ENCODE peak calls at places on chromosomes 16 and 17, in four cellular contexts. S is left cardiac atrium, C is RPMI7951, R is T follicular helper cell. J is an unnamed sample.

GRCh38 chr16:3645504-3646347 is 8.8 kb upstream of the DNASE1 start:
- DNase-seq in S (no peak), C (no peak), R (no peak), J (no peak)

GRCh38 chr16:9469512-9469911 is 378.1 kb downstream of the HAPSTR1 start:
- DNase-seq in S (no peak), C (peak), R (no peak), J (no peak)

GRCh38 chr16:47058295-47059086 is 85.0 kb upstream of the DNAJA2 start:
- DNase-seq in S (peak), C (peak), R (no peak), J (no peak)

GRCh38 chr17:40598021-40598927 is 33.0 kb upstream of the CCR7 start:
- DNase-seq in S (no peak), C (no peak), R (peak), J (no peak)

GRCh38 chr16:31135535-31136286 is at the start of gene PRSS8:
- DNase-seq in S (no peak), C (no peak), R (no peak), J (no peak)

GRCh38 chr16:55661842-55662479 is 6.2 kb downstream of the SLC6A2 start:
- DNase-seq in S (no peak), C (peak), R (no peak), J (no peak)

GRCh38 chr17:63534078-63534570 is 11.0 kb downstream of the KCNH6 start:
- DNase-seq in S (no peak), C (no peak), R (no peak), J (no peak)

GRCh38 chr17:35149941-35150340 is 2.3 kb downstream of the UNC45B start:
- DNase-seq in S (no peak), C (no peak), R (no peak), J (no peak)

GRCh38 chr16:316741-317464 is 33.9 kb downstream of the PDIA2 start:
- DNase-seq in S (no peak), C (no peak), R (no peak), J (no peak)

GRCh38 chr17:32518856-32519768 is 32.3 kb downstream of the CDK5R1 start:
- DNase-seq in S (peak), C (peak), R (peak), J (no peak)

GRCh38 chr16:81388357-81388756 is 56.3 kb upstream of the CMIP start:
- DNase-seq in S (no peak), C (no peak), R (no peak), J (no peak)

GRCh38 chr16:72198021-72198420 is 26.1 kb upstream of the PMFBP1 start:
- DNase-seq in S (peak), C (peak), R (no peak), J (no peak)

GRCh38 chr16:22397459-22397858 is 23.0 kb upstream of the CDR2 start:
- DNase-seq in S (no peak), C (peak), R (no peak), J (no peak)

GRCh38 chr17:78528541-78528940 is 48.7 kb downstream of the DNAH17 start:
- DNase-seq in S (no peak), C (no peak), R (no peak), J (no peak)

GRCh38 chr17:17386143-17386800 is 83.1 kb downstream of the NT5M start:
- DNase-seq in S (no peak), C (no peak), R (no peak), J (no peak)

GRCh38 chr17:35920229-35920628 is 10.3 kb downstream of the RDM1 start:
- DNase-seq in S (no peak), C (no peak), R (no peak), J (no peak)

GRCh38 chr16:31084584-31085298 is 4.0 kb downstream of the PRSS53 start:
- DNase-seq in S (peak), C (no peak), R (no peak), J (no peak)

GRCh38 chr16:85824161-85825135 is 25.0 kb downstream of the COX4I1 start:
- DNase-seq in S (no peak), C (no peak), R (no peak), J (no peak)

GRCh38 chr16:89076159-89076558 is 17.5 kb upstream of the ACSF3 start:
- DNase-seq in S (no peak), C (no peak), R (no peak), J (no peak)

GRCh38 chr17:6539871-6540270 is 16.5 kb downstream of the PITPNM3 start:
- DNase-seq in S (no peak), C (no peak), R (no peak), J (no peak)

GRCh38 chr17:57130708-57131461 is 45.8 kb downstream of the AKAP1 start:
- DNase-seq in S (peak), C (peak), R (peak), J (no peak)

GRCh38 chr17:29936724-29937123 is 4.7 kb upstream of the EFCAB5 start:
- DNase-seq in S (no peak), C (no peak), R (no peak), J (no peak)

GRCh38 chr16:27238591-27238990 is 30.0 kb downstream of the NSMCE1 start:
- DNase-seq in S (no peak), C (no peak), R (no peak), J (no peak)

GRCh38 chr17:15343749-15344148 is 2.4 kb upstream of the TEKT3 start:
- DNase-seq in S (no peak), C (peak), R (no peak), J (no peak)

GRCh38 chr17:81508639-81509047 is 4.0 kb downstream of the ACTG1 start:
- DNase-seq in S (no peak), C (peak), R (no peak), J (no peak)

GRCh38 chr17:45225964-45226530 is 4.4 kb downstream of the FMNL1 start:
- DNase-seq in S (peak), C (peak), R (peak), J (no peak)

GRCh38 chr17:82503728-82504308 is 15.7 kb upstream of the FOXK2 start:
- DNase-seq in S (no peak), C (no peak), R (no peak), J (no peak)

GRCh38 chr17:74780443-74781238 is 4.5 kb upstream of the NAT9 start:
- DNase-seq in S (no peak), C (peak), R (no peak), J (no peak)

GRCh38 chr16:50925758-50926357 is 184.0 kb downstream of the CYLD start:
- DNase-seq in S (no peak), C (peak), R (no peak), J (no peak)

GRCh38 chr17:56172517-56172982 is 19.3 kb downstream of the ANKFN1 start:
- DNase-seq in S (peak), C (peak), R (no peak), J (no peak)

GRCh38 chr16:84810518-84811273 is 9.1 kb upstream of the CRISPLD2 start:
- DNase-seq in S (peak), C (peak), R (no peak), J (no peak)